ENCODE peak calls at places on chromosomes 5 and 9, in seven cellular contexts. Y is T-helper 17 cell; W is A549; M is CD4-positive, CD25-positive, alpha-beta regulatory T cell; K is type B pancreatic cell; X is HEK293T; D is occipital lobe. P is an unnamed sample.

GRCh38 chr5:145853952-145854351 is 18.8 kb upstream of the PRELID2 start:
- DNase-seq in K (no peak), M (no peak), X (no peak), D (no peak), W (no peak), Y (no peak), P (no peak)

GRCh38 chr5:173010547-173011464 is 27.2 kb downstream of the ATP6V0E1 start:
- DNase-seq in M (no peak), W (peak), Y (no peak), D (no peak), K (no peak), X (peak), P (peak)

GRCh38 chr5:1801954-1802295 is 718 bp downstream of the NDUFS6 start:
- DNase-seq in K (no peak), M (no peak), Y (no peak), X (peak), W (peak), D (no peak), P (no peak)

GRCh38 chr5:132865668-132866341 is 464 bp downstream of the GDF9 start:
- DNase-seq in K (no peak), X (no peak), W (no peak), Y (no peak), M (no peak), D (no peak), P (no peak)

GRCh38 chr5:41193462-41194166 is 19.7 kb downstream of the C6 start:
- DNase-seq in M (no peak), Y (no peak), K (no peak), D (no peak), X (no peak), W (peak), P (peak)

GRCh38 chr5:96331210-96331609 is 101.8 kb downstream of the PCSK1 start:
- DNase-seq in W (no peak), Y (no peak), X (no peak), D (no peak), M (no peak), K (no peak), P (no peak)

GRCh38 chr9:23850242-23851023 is 24.4 kb upstream of the ELAVL2 start:
- DNase-seq in Y (no peak), M (no peak), W (no peak), K (no peak), D (peak), X (peak), P (no peak)

GRCh38 chr5:88045931-88046461 is 222.6 kb downstream of the TMEM161B start:
- DNase-seq in W (no peak), X (no peak), M (no peak), K (no peak), D (peak), Y (no peak), P (peak)

GRCh38 chr5:74275204-74275992 is 365.1 kb downstream of the ENC1 start:
- DNase-seq in D (no peak), W (no peak), M (no peak), K (no peak), X (no peak), Y (no peak), P (no peak)

GRCh38 chr5:181217111-181217804 is 5.8 kb upstream of the TRIM41 start:
- DNase-seq in K (no peak), D (no peak), Y (peak), W (peak), M (peak), X (no peak), P (peak)

GRCh38 chr5:78345485-78345884 is 14.9 kb upstream of the SCAMP1 start:
- DNase-seq in K (no peak), W (no peak), D (no peak), Y (no peak), M (no peak), X (no peak), P (no peak)

GRCh38 chr5:109936996-109937395 is 247.3 kb downstream of the MAN2A1 start:
- DNase-seq in Y (no peak), X (no peak), D (no peak), M (no peak), W (no peak), K (no peak), P (no peak)

GRCh38 chr5:28234356-28234968 is 1196.1 kb upstream of the CDH9 start:
- DNase-seq in D (no peak), K (no peak), Y (no peak), X (no peak), W (no peak), M (no peak), P (no peak)

GRCh38 chr9:86043999-86044398 is 55.4 kb downstream of the GOLM1 start:
- DNase-seq in D (no peak), M (no peak), Y (no peak), X (no peak), K (no peak), W (no peak), P (no peak)

GRCh38 chr5:124806026-124806856 is 59.8 kb upstream of the ZNF608 start:
- DNase-seq in K (peak), W (peak), D (no peak), Y (no peak), M (no peak), X (peak), P (peak)

GRCh38 chr5:53616939-53617549 is 56.6 kb downstream of the NDUFS4 start:
- DNase-seq in W (no peak), Y (no peak), M (no peak), D (no peak), K (no peak), X (no peak), P (no peak)

GRCh38 chr9:89527084-89527483 is 29.2 kb upstream of the SEMA4D start:
- DNase-seq in M (no peak), X (no peak), W (no peak), D (no peak), Y (no peak), K (no peak), P (peak)

GRCh38 chr9:84600739-84601138 is 68.8 kb upstream of the NTRK2 start:
- DNase-seq in Y (no peak), M (no peak), K (no peak), X (no peak), D (no peak), W (peak), P (no peak)

GRCh38 chr9:104575451-104575850 is 6.5 kb downstream of the OR13C8 start:
- DNase-seq in W (no peak), Y (no peak), D (no peak), M (no peak), X (no peak), K (no peak), P (no peak)

GRCh38 chr5:169125571-169125970 is 175.4 kb downstream of the SLIT3 start:
- DNase-seq in M (no peak), W (no peak), X (no peak), D (no peak), K (no peak), Y (no peak), P (no peak)

GRCh38 chr9:135858491-135859185 is 48.7 kb downstream of the CAMSAP1 start:
- DNase-seq in M (no peak), K (no peak), Y (no peak), W (no peak), D (no peak), X (no peak), P (no peak)

GRCh38 chr9:83106272-83106671 is 43.3 kb upstream of the RASEF start:
- DNase-seq in Y (no peak), K (no peak), X (no peak), M (no peak), D (no peak), W (peak), P (no peak)

GRCh38 chr9:75200892-75201470 is 112.7 kb downstream of the OSTF1 start:
- DNase-seq in D (no peak), M (no peak), X (peak), W (peak), Y (no peak), K (no peak), P (no peak)

GRCh38 chr9:79577969-79578723 is 6.4 kb downstream of the TLE4 start:
- DNase-seq in M (no peak), D (no peak), Y (no peak), W (no peak), X (peak), K (no peak), P (no peak)

GRCh38 chr5:8844206-8844605 is 701.7 kb downstream of the SEMA5A start:
- DNase-seq in M (no peak), D (no peak), W (no peak), Y (no peak), X (no peak), K (no peak), P (no peak)

GRCh38 chr5:14245526-14245925 is 102.4 kb downstream of the TRIO start:
- DNase-seq in Y (no peak), D (no peak), M (no peak), W (no peak), X (no peak), K (no peak), P (no peak)

GRCh38 chr9:117414906-117415583 is at the start of gene ASTN2:
- DNase-seq in K (no peak), W (no peak), Y (no peak), X (no peak), M (no peak), D (peak), P (peak)

GRCh38 chr5:78076351-78076750 is 218.1 kb downstream of the AP3B1 start:
- DNase-seq in X (no peak), D (no peak), Y (no peak), M (no peak), W (no peak), K (no peak), P (no peak)

GRCh38 chr5:115806986-115807653 is 9.3 kb downstream of the CDO1 start:
- DNase-seq in X (no peak), Y (no peak), K (no peak), D (no peak), W (no peak), M (no peak), P (no peak)

GRCh38 chr5:172503925-172504730 is 49.8 kb upstream of the SH3PXD2B start:
- DNase-seq in K (peak), X (no peak), W (no peak), D (peak), Y (no peak), M (no peak), P (no peak)